ENCODE peak calls at places on chromosomes 11 and 22, in five cellular contexts. Q is fibroblast of lung; Z is naive thymus-derived CD8-positive, alpha-beta T cell; L is T47D; A is non-pigmented ciliary epithelial cell. Y is an unnamed sample.

GRCh38 chr22:20782083-20782482 is 8.2 kb downstream of the SERPIND1 start:
- DNase-seq in Q (no peak), Z (no peak), L (no peak), A (no peak), Y (no peak)

GRCh38 chr22:45683248-45683647 is 11.6 kb downstream of the ATXN10 start:
- DNase-seq in Q (no peak), Z (no peak), L (no peak), A (no peak), Y (no peak)

GRCh38 chr22:49768961-49769690 is 58.5 kb downstream of the BRD1 start:
- DNase-seq in Q (peak), Z (no peak), L (no peak), A (no peak), Y (no peak)

GRCh38 chr22:27667121-27667843 is 134.3 kb downstream of the MN1 start:
- DNase-seq in Q (peak), Z (no peak), L (no peak), A (no peak), Y (peak)

GRCh38 chr11:78406568-78407196 is 10.9 kb downstream of the GAB2 start:
- DNase-seq in Q (no peak), Z (no peak), L (no peak), A (no peak), Y (no peak)

GRCh38 chr11:16669799-16670415 is 68.5 kb upstream of the C11orf58 start:
- DNase-seq in Q (peak), Z (no peak), L (no peak), A (peak), Y (no peak)

GRCh38 chr11:78497309-78497708 is 77.4 kb downstream of the NARS2 start:
- DNase-seq in Q (no peak), Z (no peak), L (no peak), A (no peak), Y (no peak)

GRCh38 chr11:2998073-2998850 is 6.1 kb upstream of the NAP1L4 start:
- DNase-seq in Q (no peak), Z (no peak), L (no peak), A (no peak), Y (no peak)

GRCh38 chr22:49291781-49292180 is 535.9 kb downstream of the BRD1 start:
- DNase-seq in Q (no peak), Z (no peak), L (no peak), A (no peak), Y (no peak)

Y was measured in stromal cell of bone marrow.